ENCODE peak calls at places on chromosomes 12 and 14, in four cellular contexts. T, P, B and J are unnamed samples.

GRCh38 chr12:53208435-53208834 is 1.4 kb upstream of the ITGB7 start:
- DNase-seq in T (peak; percentile 79), P (no peak), B (no peak), J (no peak)

GRCh38 chr14:56300495-56300894 is 182.3 kb downstream of the PELI2 start:
- DNase-seq in T (no peak), P (no peak), B (no peak), J (no peak)

GRCh38 chr12:10392394-10392930 is 2.6 kb upstream of the KLRK1 start:
- DNase-seq in T (peak; percentile 81), P (peak; percentile 59), B (no peak), J (no peak)

GRCh38 chr12:68303850-68304249 is 28.3 kb downstream of the MDM1 start:
- DNase-seq in T (no peak), P (no peak), B (no peak), J (no peak)

GRCh38 chr14:33934043-33934750 is 16.7 kb downstream of the EGLN3 start:
- DNase-seq in T (no peak), P (no peak), B (no peak), J (no peak)

GRCh38 chr14:91170504-91171121 is 56.7 kb downstream of the DGLUCY start:
- DNase-seq in T (peak; percentile 83), P (no peak), B (no peak), J (no peak)

GRCh38 chr12:53060721-53061276 is 10.9 kb downstream of the TNS2 start:
- DNase-seq in T (peak; percentile 81), P (peak; percentile 64), B (no peak), J (peak; percentile 76)

GRCh38 chr12:14643247-14643646 is 53.2 kb downstream of the GUCY2C start:
- DNase-seq in T (no peak), P (no peak), B (no peak), J (no peak)

GRCh38 chr14:49212721-49213120 is 373.5 kb downstream of the RPS29 start:
- DNase-seq in T (no peak), P (no peak), B (no peak), J (no peak)

GRCh38 chr12:55681142-55682077 is 26.3 kb downstream of the ITGA7 start:
- DNase-seq in T (peak; percentile 81), P (peak; percentile 73), B (peak; percentile 94), J (peak; percentile 92)

GRCh38 chr14:58362798-58363412 is 32.8 kb upstream of the TOMM20L start:
- DNase-seq in T (no peak), P (no peak), B (peak; percentile 47), J (no peak)

GRCh38 chr12:42776396-42776795 is 186.8 kb upstream of the PRICKLE1 start:
- DNase-seq in T (no peak), P (no peak), B (no peak), J (no peak)

GRCh38 chr12:124213606-124214347 is 81.1 kb upstream of the RFLNA start:
- DNase-seq in T (no peak), P (no peak), B (no peak), J (no peak)

GRCh38 chr14:20631821-20632389 is 9.6 kb downstream of the OR6S1 start:
- DNase-seq in T (peak; percentile 84), P (peak; percentile 64), B (peak; percentile 68), J (peak; percentile 74)

GRCh38 chr14:28596336-28596735 is 170.3 kb upstream of the FOXG1 start:
- DNase-seq in T (no peak), P (no peak), B (no peak), J (no peak)

GRCh38 chr12:110201995-110202394 is 77.8 kb downstream of the IFT81 start:
- DNase-seq in T (no peak), P (no peak), B (no peak), J (no peak)

GRCh38 chr12:107385518-107385917 is 292.2 kb upstream of the CRY1 start:
- DNase-seq in T (no peak), P (no peak), B (peak; percentile 24), J (no peak)

GRCh38 chr14:68504861-68505260 is 288.0 kb downstream of the ZFP36L1 start:
- DNase-seq in T (no peak), P (no peak), B (peak; percentile 21), J (no peak)

GRCh38 chr14:68502196-68502595 is 290.7 kb downstream of the ZFP36L1 start:
- DNase-seq in T (no peak), P (no peak), B (no peak), J (no peak)

GRCh38 chr14:68501171-68501570 is 291.7 kb downstream of the ZFP36L1 start:
- DNase-seq in T (no peak), P (no peak), B (no peak), J (no peak)

GRCh38 chr14:68501621-68502052 is 291.2 kb downstream of the ZFP36L1 start:
- DNase-seq in T (no peak), P (peak; percentile 71), B (no peak), J (peak; percentile 53)

GRCh38 chr14:68503186-68503825 is 289.6 kb downstream of the ZFP36L1 start:
- DNase-seq in T (no peak), P (no peak), B (no peak), J (no peak)
- H3K4me1 ChIP-seq in T (peaks cover 23% of the 10 kb centered on the region), P (peaks cover 45% of the 10 kb centered on the region), B (peaks cover 19% of the 10 kb centered on the region), J (no peaks in the 10 kb centered on the region)

GRCh38 chr14:69712217-69712565 is 54.8 kb upstream of the SRSF5 start:
- DNase-seq in T (no peak), P (no peak), B (no peak), J (no peak)
- H3K4me1 ChIP-seq in T (peaks cover 49% of the 10 kb centered on the region), P (peaks cover 77% of the 10 kb centered on the region), B (peaks cover 38% of the 10 kb centered on the region), J (no peaks in the 10 kb centered on the region)

GRCh38 chr12:108773798-108774788 is 42.8 kb upstream of the CORO1C start:
- DNase-seq in T (peak; percentile 96), P (peak; percentile 86), B (peak; percentile 31), J (peak; percentile 82)

GRCh38 chr12:108770963-108771362 is 39.6 kb upstream of the CORO1C start:
- DNase-seq in T (no peak), P (no peak), B (no peak), J (no peak)

GRCh38 chr12:108772247-108772646 is 40.9 kb upstream of the CORO1C start:
- DNase-seq in T (no peak), P (no peak), B (peak; percentile 45), J (no peak)

GRCh38 chr12:108770269-108770829 is 39.0 kb upstream of the CORO1C start:
- DNase-seq in T (no peak), P (no peak), B (no peak), J (no peak)

DNA sequence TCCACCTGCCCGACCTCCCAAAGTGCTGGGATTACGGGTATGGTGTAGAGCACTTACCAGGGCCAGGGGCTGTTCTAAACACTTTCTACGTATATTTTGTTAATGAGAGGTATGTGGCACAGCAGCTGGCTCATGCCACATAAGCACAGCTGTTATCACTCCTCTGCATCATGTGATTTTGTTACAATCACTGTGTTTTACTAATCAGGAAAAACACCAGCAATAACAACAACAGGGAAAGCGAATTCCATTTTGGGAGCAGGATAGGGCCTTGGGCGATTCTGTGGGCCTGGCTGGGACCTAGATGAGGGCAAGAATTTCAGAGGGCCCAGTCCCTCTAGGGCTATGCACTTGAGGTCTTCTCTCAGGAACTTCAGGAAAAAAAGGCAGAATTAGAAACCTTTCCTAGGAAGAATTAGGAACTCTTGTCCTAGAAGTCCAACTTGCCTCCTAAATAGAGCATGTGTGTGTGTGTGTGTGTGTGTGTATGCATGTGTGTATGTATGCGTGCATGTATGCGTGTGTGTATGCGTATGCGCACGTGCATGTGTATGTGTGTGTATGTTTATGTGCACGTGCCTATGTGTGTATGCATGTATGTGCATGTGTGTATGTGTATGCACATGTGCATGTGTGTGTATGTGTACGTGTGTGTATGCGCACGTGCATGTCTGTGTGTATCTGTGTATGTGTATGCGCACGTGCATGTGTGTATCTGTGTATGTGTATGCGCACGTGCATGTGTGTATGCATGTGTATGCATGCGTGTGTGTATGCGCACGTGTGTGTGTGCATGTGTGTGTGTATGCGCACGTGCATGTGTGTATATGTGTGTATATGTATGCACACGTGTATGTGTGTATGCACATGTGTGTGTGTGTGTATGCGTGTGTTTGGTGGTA is 41.8 kb upstream of the CORO1C start:
- DNase-seq in T (no peak), P (no peak), B (no peak), J (no peak)
- H3K4me1 ChIP-seq in T (peaks cover 51% of the 10 kb centered on the region), P (peaks cover 36% of the 10 kb centered on the region), B (no peaks in the 10 kb centered on the region), J (no peaks in the 10 kb centered on the region)

GRCh38 chr12:104482113-104482512 is 25.4 kb downstream of the CHST11 start:
- DNase-seq in T (no peak), P (no peak), B (no peak), J (no peak)
- H3K4me1 ChIP-seq in T (peaks cover 19% of the 10 kb centered on the region), P (peaks cover 42% of the 10 kb centered on the region), B (no peaks in the 10 kb centered on the region), J (no peaks in the 10 kb centered on the region)

GRCh38 chr14:94394025-94394493 is 5.7 kb upstream of the SERPINA1 start:
- DNase-seq in T (no peak), P (no peak), B (no peak), J (peak; percentile 65)

GRCh38 chr14:94391284-94391914 is 3.0 kb upstream of the SERPINA1 start:
- DNase-seq in T (peak; percentile 55), P (peak; percentile 43), B (no peak), J (no peak)

GRCh38 chr14:94393474-94393873 is 5.1 kb upstream of the SERPINA1 start:
- DNase-seq in T (no peak), P (no peak), B (no peak), J (peak; percentile 46)

GRCh38 chr14:94390372-94391086 is 2.1 kb upstream of the SERPINA1 start:
- DNase-seq in T (peak; percentile 72), P (peak; percentile 93), B (peak; percentile 24), J (peak; percentile 96)

DNA sequence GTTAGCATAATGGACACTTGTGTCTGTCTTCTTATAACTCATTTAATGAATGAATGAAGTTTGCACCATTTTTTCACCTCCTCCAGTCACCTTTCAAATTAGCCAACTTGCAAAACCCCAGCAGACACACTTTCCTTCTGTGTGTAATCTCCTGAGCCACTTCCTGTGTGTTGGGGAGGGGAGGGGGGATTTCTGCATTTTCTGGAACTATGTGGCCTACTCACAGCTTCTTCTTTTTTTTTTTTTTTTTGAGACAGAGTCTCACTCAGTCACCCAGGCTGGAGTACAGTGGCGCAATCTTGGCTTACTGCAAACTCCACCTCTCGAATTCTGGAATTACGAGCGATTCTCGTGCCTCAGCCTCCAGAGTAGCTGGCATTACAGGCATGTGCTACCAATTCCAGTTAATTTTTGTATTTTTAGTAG is 4.1 kb upstream of the SERPINA1 start:
- DNase-seq in T (peak; percentile 67), P (peak; percentile 84), B (no peak), J (peak; percentile 83)
- H3K4me1 ChIP-seq in T (no peaks in the 10 kb centered on the region), P (peaks cover 62% of the 10 kb centered on the region), B (peaks cover 4% of the 10 kb centered on the region), J (no peaks in the 10 kb centered on the region)

GRCh38 chr12:97474987-97475386 is 12.4 kb downstream of the RMST start:
- DNase-seq in T (no peak), P (no peak), B (no peak), J (no peak)
- H3K4me1 ChIP-seq in T (no peaks in the 10 kb centered on the region), P (no peaks in the 10 kb centered on the region), B (peaks cover 73% of the 10 kb centered on the region), J (no peaks in the 10 kb centered on the region)

GRCh38 chr12:13373803-13374202 is 177.3 kb downstream of the EMP1 start:
- DNase-seq in T (no peak), P (no peak), B (no peak), J (no peak)
- H3K4me1 ChIP-seq in T (no peaks in the 10 kb centered on the region), P (no peaks in the 10 kb centered on the region), B (no peaks in the 10 kb centered on the region), J (peaks cover 11% of the 10 kb centered on the region)

DNA sequence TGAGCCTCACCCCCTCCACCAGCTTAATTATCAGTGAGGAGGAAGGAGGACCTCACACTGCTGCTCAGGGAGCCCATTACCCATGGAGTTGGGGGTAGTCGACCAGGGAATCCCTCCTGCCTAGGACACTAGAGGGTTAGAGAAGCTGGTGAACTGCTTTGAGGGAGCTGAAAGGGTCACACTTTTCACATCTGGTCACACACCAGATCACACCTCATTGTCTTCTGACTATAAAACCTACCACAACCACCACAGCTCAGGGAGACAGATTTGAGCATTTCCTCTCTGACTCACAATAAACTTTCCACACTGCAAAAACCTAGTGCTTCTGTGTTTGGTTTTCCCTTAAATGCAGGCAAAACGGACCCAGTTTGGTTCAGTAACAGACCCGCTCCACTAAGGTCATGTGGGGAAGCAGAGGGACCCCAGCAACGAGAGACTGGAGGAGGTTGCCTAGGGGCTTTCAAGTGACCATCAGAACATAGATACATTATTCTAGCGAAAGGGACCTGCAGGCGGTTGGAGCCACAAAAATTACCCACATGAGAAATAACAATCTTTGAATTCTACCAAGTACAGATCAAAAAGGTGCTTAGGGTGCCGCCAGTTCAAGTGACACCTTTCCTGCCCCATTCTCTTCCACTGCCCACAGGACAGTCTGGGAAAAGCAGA is 151.4 kb upstream of the AVPR1A start:
- DNase-seq in T (no peak), P (no peak), B (no peak), J (no peak)
- H3K4me1 ChIP-seq in T (no peaks in the 10 kb centered on the region), P (no peaks in the 10 kb centered on the region), B (peaks cover 14% of the 10 kb centered on the region), J (no peaks in the 10 kb centered on the region)